ENCODE peak calls at places on chromosome 2, in five cellular contexts. L, G, I, N and K are unnamed samples.

GRCh38 chr2:105545731-105546622 is 147.1 kb upstream of the FHL2 start:
- DNase-seq in I (peak), G (peak), L (peak), N (peak), K (peak)

GRCh38 chr2:12533337-12533736 is 183.4 kb upstream of the TRIB2 start:
- DNase-seq in L (no peak), I (no peak), N (no peak), G (no peak), K (peak)

GRCh38 chr2:190763901-190764514 is 115.1 kb downstream of the NAB1 start:
- DNase-seq in G (no peak), L (no peak), I (no peak), N (no peak), K (peak)

GRCh38 chr2:157789161-157789720 is 86.9 kb downstream of the ACVR1 start:
- DNase-seq in N (peak), L (no peak), I (no peak), G (no peak), K (no peak)

GRCh38 chr2:101473911-101474751 is 781 bp downstream of the RFX8 start:
- DNase-seq in G (peak), I (no peak), L (peak), N (peak), K (peak)

GRCh38 chr2:209519911-209520310 is 96.1 kb downstream of the MAP2 start:
- DNase-seq in L (no peak), N (no peak), G (no peak), I (no peak), K (no peak)

GRCh38 chr2:1811258-1811970 is 67.1 kb upstream of the PXDN start:
- DNase-seq in G (peak), I (no peak), N (no peak), L (no peak), K (no peak)

GRCh38 chr2:230602562-230603230 is 109.9 kb upstream of the CAB39 start:
- DNase-seq in N (peak), L (no peak), I (no peak), G (no peak), K (no peak)

GRCh38 chr2:227884511-227884947 is 13.1 kb downstream of the DAW1 start:
- DNase-seq in I (peak), G (no peak), L (peak), N (peak), K (peak)

GRCh38 chr2:24959761-24960160 is 12.0 kb downstream of the DNAJC27 start:
- DNase-seq in L (no peak), I (no peak), N (no peak), G (no peak), K (no peak)

GRCh38 chr2:128375454-128375853 is 56.8 kb upstream of the HS6ST1 start:
- DNase-seq in I (no peak), N (no peak), L (no peak), G (no peak), K (no peak)

GRCh38 chr2:227623225-227623624 is 5.9 kb downstream of the SCYGR4 start:
- DNase-seq in G (no peak), I (no peak), L (no peak), N (peak), K (peak)

GRCh38 chr2:111162718-111163331 is 42.1 kb downstream of the BCL2L11 start:
- DNase-seq in G (no peak), I (no peak), L (no peak), N (peak), K (no peak)